ENCODE peak calls at places on chromosomes 12 and 14, in eight cellular contexts. Q is naive thymus-derived CD4-positive, alpha-beta T cell; A is lower lobe of right lung; F is uterus; L is AG04450; C is aorta; U is heart right ventricle; G is ovary. N is an unnamed sample. For H3K9me3, the result is how much of the 10 kb centered on the place peaks cover.

GRCh38 chr14:100539766-100540140 is 47.5 kb downstream of the BEGAIN start:
- DNase-seq in Q (no peak), A (peak), F (no peak), L (no peak), C (peak), U (peak), G (peak), N (no peak)

GRCh38 chr12:51976376-51977160 is 25.1 kb downstream of the ACVR1B start:
- DNase-seq in Q (no peak), A (no peak), F (no peak), L (no peak), C (no peak), U (no peak), G (no peak), N (no peak)

GRCh38 chr12:104288635-104289258 is 14.8 kb upstream of the EID3 start:
- DNase-seq in Q (peak), A (peak), F (peak), L (no peak), C (peak), U (peak), G (peak), N (peak)

GRCh38 chr12:6644903-6645302 is 2.3 kb downstream of the ACRBP start:
- DNase-seq in Q (no peak), A (no peak), F (peak), L (no peak), C (peak), U (peak), G (peak), N (no peak)

GRCh38 chr12:46693518-46693917 is 132.3 kb downstream of the SLC38A4 start:
- DNase-seq in Q (no peak), A (no peak), F (no peak), L (no peak), C (no peak), U (no peak), G (no peak), N (no peak)

GRCh38 chr14:86022031-86022629 is 492.2 kb downstream of the FLRT2 start:
- DNase-seq in Q (no peak), A (no peak), F (no peak), L (peak), C (no peak), U (no peak), G (no peak), N (no peak)

GRCh38 chr12:6326316-6326959 is 15.4 kb downstream of the TNFRSF1A start:
- DNase-seq in Q (no peak), A (no peak), F (peak), L (no peak), C (peak), U (no peak), G (peak), N (peak)

GRCh38 chr14:50377671-50378070 is 19.0 kb downstream of the CDKL1 start:
- DNase-seq in Q (no peak), A (no peak), F (no peak), L (no peak), C (no peak), U (no peak), G (no peak), N (no peak)

GRCh38 chr14:68695326-68695768 is 97.5 kb downstream of the ZFP36L1 start:
- DNase-seq in Q (no peak), A (no peak), F (peak), L (peak), C (peak), U (no peak), G (peak), N (no peak)

GRCh38 chr12:71191509-71192196 is 33.9 kb upstream of the TSPAN8 start:
- DNase-seq in Q (no peak), A (no peak), F (no peak), L (no peak), C (no peak), U (no peak), G (no peak), N (no peak)

GRCh38 chr14:101711041-101711861 is 50.3 kb upstream of the PPP2R5C start:
- DNase-seq in Q (no peak), A (no peak), F (no peak), L (no peak), C (peak), U (no peak), G (no peak), N (no peak)

GRCh38 chr12:62519043-62519442 is 52.4 kb downstream of the MON2 start:
- DNase-seq in Q (no peak), A (no peak), F (no peak), L (no peak), C (no peak), U (peak), G (no peak), N (no peak)

GRCh38 chr12:25689996-25690501 is 137.0 kb upstream of the LMNTD1 start:
- DNase-seq in Q (no peak), A (peak), F (no peak), L (no peak), C (no peak), U (peak), G (peak), N (no peak)

GRCh38 chr12:67358686-67359374 is 89.7 kb downstream of the CAND1 start:
- DNase-seq in Q (no peak), A (no peak), F (no peak), L (peak), C (no peak), U (no peak), G (no peak), N (no peak)

GRCh38 chr12:9648701-9649531 is 20.6 kb upstream of the CLEC2D start:
- DNase-seq in Q (no peak), A (no peak), F (no peak), L (no peak), C (no peak), U (no peak), G (no peak), N (peak)

GRCh38 chr12:6700646-6701051 is at the start of gene PIANP:
- DNase-seq in Q (peak), A (no peak), F (peak), L (no peak), C (peak), U (peak), G (peak), N (peak)

GRCh38 chr12:38159591-38160317 is 156.8 kb upstream of the ALG10B start:
- DNase-seq in Q (no peak), A (no peak), F (no peak), L (no peak), C (no peak), U (no peak), G (no peak), N (no peak)

GRCh38 chr14:70563417-70563816 is 28.6 kb upstream of the ADAM20 start:
- DNase-seq in Q (no peak), A (no peak), F (no peak), L (no peak), C (no peak), U (no peak), G (no peak), N (no peak)
- H3K9me3 ChIP-seq in Q (under half), A (under half), F (under half), L (under half), C (under half), U (under half), G (under half), N (under half)

GRCh38 chr12:92506460-92506859 is 196.3 kb upstream of the PLEKHG7 start:
- DNase-seq in Q (no peak), A (no peak), F (no peak), L (no peak), C (no peak), U (no peak), G (no peak), N (no peak)
- H3K27ac ChIP-seq in Q (peak), A (no peak), F (peak), L (no peak), C (no peak), U (peak), G (peak), N (peak)

GRCh38 chr14:25884657-25885056 is 713.2 kb downstream of the NOVA1 start:
- DNase-seq in Q (no peak), A (no peak), F (no peak), L (no peak), C (no peak), U (no peak), G (no peak), N (no peak)

GRCh38 chr14:25882899-25883298 is 714.9 kb downstream of the NOVA1 start:
- DNase-seq in Q (no peak), A (no peak), F (no peak), L (no peak), C (no peak), U (no peak), G (no peak), N (no peak)

GRCh38 chr14:25887251-25887908 is 710.5 kb downstream of the NOVA1 start:
- DNase-seq in Q (no peak), A (no peak), F (no peak), L (no peak), C (no peak), U (no peak), G (no peak), N (no peak)
- H3K9me3 ChIP-seq in Q (under half), A (under half), F (under half), L (under half), C (under half), U (under half), G (under half), N (under half)

DNA sequence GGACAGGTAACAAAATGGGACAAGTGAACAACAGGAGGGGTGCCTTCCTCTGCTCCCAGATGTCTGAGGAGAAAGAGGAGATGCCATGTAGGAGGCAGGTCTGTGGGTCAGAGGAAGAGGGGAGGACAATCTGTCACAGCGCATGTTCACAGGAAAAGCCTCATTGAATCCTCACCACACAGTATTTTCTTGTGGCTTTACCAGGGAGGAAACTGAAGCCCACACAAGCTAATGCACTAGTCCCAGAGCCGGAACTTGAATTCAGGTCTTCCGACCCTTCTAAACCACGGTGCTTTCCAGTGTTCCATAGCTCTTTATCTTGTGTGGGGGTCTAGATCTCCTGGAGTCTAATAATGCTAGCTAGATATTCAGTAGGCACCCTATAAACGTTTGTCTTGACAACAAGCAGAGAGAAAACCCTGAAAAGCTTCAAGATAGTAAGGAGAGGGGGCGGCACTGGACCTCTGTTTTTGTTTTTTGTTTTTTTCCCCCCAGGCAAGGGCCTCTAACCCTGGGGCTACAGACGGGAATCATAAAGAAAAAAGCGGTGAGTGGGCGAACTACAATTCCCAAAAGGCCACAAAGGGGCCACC is 374 bp upstream of the SHMT2 start:
- DNase-seq in Q (no peak), A (no peak), F (no peak), L (no peak), C (no peak), U (no peak), G (no peak), N (peak)
- H3K27ac ChIP-seq in Q (peak), A (peak), F (no peak), L (peak), C (no peak), U (peak), G (no peak), N (peak)

GRCh38 chr12:31989571-31989970 is 30.4 kb downstream of the RESF1 start:
- DNase-seq in Q (no peak), A (no peak), F (no peak), L (no peak), C (no peak), U (no peak), G (no peak), N (no peak)

GRCh38 chr12:31991146-31991545 is 31.9 kb downstream of the RESF1 start:
- DNase-seq in Q (no peak), A (no peak), F (no peak), L (no peak), C (no peak), U (no peak), G (no peak), N (no peak)

GRCh38 chr12:31984806-31985591 is 25.8 kb downstream of the RESF1 start:
- DNase-seq in Q (no peak), A (no peak), F (no peak), L (no peak), C (no peak), U (no peak), G (no peak), N (no peak)

GRCh38 chr12:31989987-31990386 is 30.8 kb downstream of the RESF1 start:
- DNase-seq in Q (no peak), A (no peak), F (no peak), L (no peak), C (no peak), U (no peak), G (no peak), N (no peak)

GRCh38 chr12:31985832-31986231 is 26.6 kb downstream of the RESF1 start:
- DNase-seq in Q (no peak), A (no peak), F (no peak), L (no peak), C (no peak), U (no peak), G (no peak), N (no peak)
- H3K9me3 ChIP-seq in Q (under half), A (under half), F (under half), L (under half), C (under half), U (under half), G (under half), N (under half)

GRCh38 chr12:123164222-123164621 is 13.3 kb upstream of the PITPNM2 start:
- DNase-seq in Q (no peak), A (no peak), F (no peak), L (no peak), C (no peak), U (no peak), G (no peak), N (no peak)
- H3K27ac ChIP-seq in Q (no peak), A (no peak), F (no peak), L (no peak), C (no peak), U (no peak), G (no peak), N (no peak)